ENCODE peak calls at places on chromosomes 6 and 20, in five cellular contexts. Z is CD8-positive, alpha-beta memory T cell; D is SJSA1; W is CD8-positive, alpha-beta T cell; O is fibroblast of lung. G is an unnamed sample.

GRCh38 chr20:15252289-15252688 is 914.9 kb upstream of the FLRT3 start:
- DNase-seq in Z (no peak), O (no peak), W (no peak), D (no peak), G (no peak)

GRCh38 chr20:1741309-1742048 is 83.9 kb upstream of the SIRPG start:
- DNase-seq in O (no peak), W (no peak), D (no peak), Z (no peak), G (no peak)

GRCh38 chr6:53862517-53863457 is 68.0 kb downstream of the LRRC1 start:
- DNase-seq in O (peak), D (no peak), Z (no peak), W (no peak), G (no peak)

GRCh38 chr6:1123976-1124375 is 187.9 kb upstream of the FOXQ1 start:
- DNase-seq in O (no peak), Z (no peak), D (no peak), W (no peak), G (no peak)

GRCh38 chr6:16146527-16146955 is 17.7 kb downstream of the MYLIP start:
- DNase-seq in O (peak), Z (no peak), D (no peak), W (no peak), G (no peak)

GRCh38 chr6:15621203-15622044 is 41.4 kb downstream of the DTNBP1 start:
- DNase-seq in O (no peak), Z (no peak), D (no peak), W (no peak), G (no peak)

GRCh38 chr20:23157741-23158140 is 71.6 kb upstream of the CD93 start:
- DNase-seq in Z (no peak), O (peak), D (no peak), W (no peak), G (no peak)

GRCh38 chr6:97668716-97669115 is 385.7 kb upstream of the MMS22L start:
- DNase-seq in D (no peak), Z (no peak), O (peak), W (no peak), G (no peak)

GRCh38 chr6:9494864-9495263 is 920.0 kb downstream of the TFAP2A start:
- DNase-seq in W (no peak), D (no peak), O (peak), Z (no peak), G (no peak)

GRCh38 chr6:125421853-125422252 is 120.1 kb upstream of the HDDC2 start:
- DNase-seq in D (peak), Z (no peak), W (no peak), O (peak), G (no peak)

GRCh38 chr20:4040283-4041179 is 25.2 kb upstream of the RNF24 start:
- DNase-seq in W (no peak), Z (no peak), O (peak), D (no peak), G (no peak)

GRCh38 chr6:119891206-119891605 is 541.6 kb upstream of the MAN1A1 start:
- DNase-seq in Z (no peak), D (no peak), O (no peak), W (no peak), G (no peak)

GRCh38 chr6:167268683-167269280 is 22.3 kb upstream of the UNC93A start:
- DNase-seq in W (no peak), O (no peak), D (no peak), Z (no peak), G (no peak)

GRCh38 chr6:144149894-144150672 is at the start of gene STX11:
- DNase-seq in Z (peak), D (peak), O (peak), W (peak), G (peak)

GRCh38 chr6:128280960-128281359 is 239.4 kb downstream of the PTPRK start:
- DNase-seq in D (no peak), Z (no peak), O (no peak), W (no peak), G (no peak)

GRCh38 chr6:116969211-116969863 is 92.3 kb downstream of the RFX6 start:
- DNase-seq in D (no peak), O (peak), W (no peak), Z (no peak), G (peak)

GRCh38 chr6:130843575-130844320 is 16.5 kb downstream of the SMLR1 start:
- DNase-seq in D (no peak), Z (no peak), O (peak), W (no peak), G (peak)

GRCh38 chr20:48777005-48777404 is 50.8 kb downstream of the PREX1 start:
- DNase-seq in O (no peak), W (no peak), Z (no peak), D (no peak), G (no peak)

GRCh38 chr6:5762561-5762968 is 244.2 kb downstream of the NRN1 start:
- DNase-seq in Z (no peak), D (no peak), W (no peak), O (no peak), G (no peak)

GRCh38 chr6:14804444-14805210 is 441.2 kb upstream of the JARID2 start:
- DNase-seq in W (no peak), O (peak), Z (no peak), D (peak), G (no peak)

GRCh38 chr6:137728386-137729349 is 138.4 kb upstream of the TNFAIP3 start:
- DNase-seq in W (no peak), O (peak), Z (no peak), D (peak), G (no peak)

GRCh38 chr20:40175296-40175695 is 513.7 kb downstream of the MAFB start:
- DNase-seq in D (no peak), O (no peak), Z (no peak), W (no peak), G (no peak)

GRCh38 chr6:36297511-36297910 is 27.7 kb downstream of the PNPLA1 start:
- DNase-seq in D (no peak), O (no peak), Z (no peak), W (no peak), G (no peak)

GRCh38 chr6:117549606-117550005 is 52.7 kb downstream of the GOPC start:
- DNase-seq in W (no peak), O (peak), D (no peak), Z (peak), G (no peak)

GRCh38 chr6:150898390-150899170 is 33.1 kb downstream of the MTHFD1L start:
- DNase-seq in D (no peak), O (peak), W (no peak), Z (no peak), G (no peak)

GRCh38 chr20:45038747-45039469 is 62.0 kb downstream of the KCNS1 start:
- DNase-seq in Z (no peak), D (no peak), O (no peak), W (no peak), G (no peak)

GRCh38 chr20:45039470-45039811 is 61.5 kb downstream of the KCNS1 start:
- DNase-seq in Z (no peak), D (no peak), O (no peak), W (no peak), G (no peak)

GRCh38 chr20:45042978-45043377 is 57.9 kb downstream of the KCNS1 start:
- DNase-seq in O (no peak), Z (no peak), W (no peak), D (no peak), G (no peak)

GRCh38 chr20:45044084-45044573 is 56.8 kb downstream of the KCNS1 start:
- DNase-seq in W (no peak), Z (peak), D (peak), O (peak), G (peak)

GRCh38 chr20:45041464-45042337 is 59.2 kb downstream of the KCNS1 start:
- DNase-seq in D (no peak), Z (no peak), W (no peak), O (peak), G (peak)
- H3K4me3 ChIP-seq in D (no peak), Z (no peak), W (no peak), O (no peak), G (no peak)

GRCh38 chr6:32975886-32976285 is 7.5 kb downstream of the BRD2 start:
- DNase-seq in Z (no peak), O (no peak), W (no peak), D (no peak), G (no peak)
- H3K4me3 ChIP-seq in Z (no peak), O (peak), W (no peak), D (no peak), G (peak)

DNA sequence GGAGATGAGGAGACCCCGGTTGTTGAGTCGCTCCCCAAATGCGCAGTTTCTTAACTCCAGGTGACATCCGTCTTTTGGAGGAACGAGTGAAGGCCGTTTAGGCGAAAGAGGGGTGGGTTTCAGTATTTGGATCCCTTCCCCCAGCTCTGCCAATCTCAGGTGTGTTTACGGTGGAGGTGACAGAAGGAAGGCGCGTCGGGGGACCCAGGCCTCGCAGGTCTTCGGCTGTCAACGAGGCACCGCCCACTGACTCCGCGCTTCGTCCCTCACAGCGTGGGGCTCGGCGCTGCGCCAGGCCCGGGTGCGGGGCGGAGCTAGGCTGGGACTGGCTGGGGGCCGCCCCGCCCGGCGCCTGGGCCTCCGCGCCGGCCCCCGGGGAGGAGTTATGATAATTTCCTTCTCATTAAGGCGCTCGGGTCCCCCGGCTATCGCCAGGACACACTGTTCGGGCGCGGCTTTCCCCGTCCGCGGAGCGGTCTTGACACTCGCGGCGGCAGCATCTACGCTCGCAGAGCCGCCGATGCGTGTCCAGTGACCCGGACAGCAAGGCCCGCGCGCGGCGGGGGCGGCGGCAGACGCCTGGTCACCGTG is at the start of gene TFAP2C:
- DNase-seq in D (peak), O (peak), W (no peak), Z (no peak), G (no peak)
- H3K4me3 ChIP-seq in D (peak), O (peak), W (no peak), Z (no peak), G (peak)

GRCh38 chr20:17807670-17808069 is 107.9 kb downstream of the BANF2 start:
- DNase-seq in D (no peak), Z (no peak), W (no peak), O (no peak), G (no peak)

GRCh38 chr20:17808357-17808756 is 108.6 kb downstream of the BANF2 start:
- DNase-seq in D (peak), O (peak), Z (no peak), W (no peak), G (no peak)

GRCh38 chr20:17806107-17806506 is 106.3 kb downstream of the BANF2 start:
- DNase-seq in W (no peak), O (no peak), D (no peak), Z (no peak), G (no peak)

GRCh38 chr20:17808782-17809181 is 109.0 kb downstream of the BANF2 start:
- DNase-seq in D (no peak), O (no peak), Z (no peak), W (no peak), G (no peak)

GRCh38 chr20:17806739-17807441 is 107.1 kb downstream of the BANF2 start:
- DNase-seq in W (no peak), O (peak), Z (no peak), D (no peak), G (no peak)
- H3K4me3 ChIP-seq in W (no peak), O (no peak), Z (no peak), D (no peak), G (no peak)

DNA sequence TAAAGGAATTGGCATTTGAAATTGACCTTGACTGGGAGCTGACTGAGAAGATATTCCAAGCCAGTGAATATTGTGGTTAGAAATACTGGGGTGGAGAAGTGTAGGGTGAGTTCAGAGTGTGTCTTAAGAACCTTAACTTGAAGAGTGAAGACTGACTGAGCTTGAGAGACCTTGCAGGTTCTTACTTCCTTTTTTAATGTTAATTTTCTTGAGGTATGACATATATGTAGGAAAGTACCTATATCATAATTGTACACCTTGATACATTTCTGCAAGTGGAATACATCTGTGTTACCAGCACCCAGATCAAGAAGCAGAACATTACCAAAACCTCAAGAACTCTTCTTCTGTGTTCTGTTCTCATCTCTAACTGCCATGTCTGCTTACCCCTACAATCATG is 11.0 kb downstream of the DHX35 start:
- DNase-seq in Z (no peak), W (no peak), O (no peak), D (no peak), G (no peak)
- H3K4me3 ChIP-seq in Z (no peak), W (no peak), O (no peak), D (no peak), G (no peak)

GRCh38 chr6:31546962-31547726 is at the start of gene NFKBIL1:
- DNase-seq in W (peak), D (peak), Z (peak), O (peak), G (peak)

GRCh38 chr6:31546339-31546961 is at the start of gene ATP6V1G2:
- DNase-seq in D (peak), W (peak), Z (peak), O (peak), G (peak)

GRCh38 chr6:31548423-31548873 is 1.0 kb downstream of the NFKBIL1 start:
- DNase-seq in W (no peak), D (no peak), O (no peak), Z (no peak), G (no peak)

GRCh38 chr6:31545291-31545690 is 1.1 kb downstream of the ATP6V1G2 start:
- DNase-seq in W (no peak), D (no peak), Z (no peak), O (no peak), G (no peak)

GRCh38 chr6:31547727-31548422 is 467 bp downstream of the NFKBIL1 start:
- DNase-seq in D (no peak), Z (no peak), W (no peak), O (no peak), G (no peak)
- H3K4me3 ChIP-seq in D (peak), Z (peak), W (no peak), O (peak), G (peak)

GRCh38 chr20:53580376-53581111 is 13.1 kb downstream of the ZNF217 start:
- DNase-seq in D (no peak), O (no peak), Z (no peak), W (no peak), G (no peak)

GRCh38 chr20:53581444-53582311 is 12.0 kb downstream of the ZNF217 start:
- DNase-seq in W (no peak), O (no peak), Z (no peak), D (no peak), G (no peak)

GRCh38 chr20:53579581-53580375 is 13.9 kb downstream of the ZNF217 start:
- DNase-seq in D (no peak), Z (no peak), O (peak), W (no peak), G (no peak)

GRCh38 chr20:53579266-53579580 is 14.4 kb downstream of the ZNF217 start:
- DNase-seq in O (no peak), Z (no peak), W (no peak), D (no peak), G (no peak)

DNA sequence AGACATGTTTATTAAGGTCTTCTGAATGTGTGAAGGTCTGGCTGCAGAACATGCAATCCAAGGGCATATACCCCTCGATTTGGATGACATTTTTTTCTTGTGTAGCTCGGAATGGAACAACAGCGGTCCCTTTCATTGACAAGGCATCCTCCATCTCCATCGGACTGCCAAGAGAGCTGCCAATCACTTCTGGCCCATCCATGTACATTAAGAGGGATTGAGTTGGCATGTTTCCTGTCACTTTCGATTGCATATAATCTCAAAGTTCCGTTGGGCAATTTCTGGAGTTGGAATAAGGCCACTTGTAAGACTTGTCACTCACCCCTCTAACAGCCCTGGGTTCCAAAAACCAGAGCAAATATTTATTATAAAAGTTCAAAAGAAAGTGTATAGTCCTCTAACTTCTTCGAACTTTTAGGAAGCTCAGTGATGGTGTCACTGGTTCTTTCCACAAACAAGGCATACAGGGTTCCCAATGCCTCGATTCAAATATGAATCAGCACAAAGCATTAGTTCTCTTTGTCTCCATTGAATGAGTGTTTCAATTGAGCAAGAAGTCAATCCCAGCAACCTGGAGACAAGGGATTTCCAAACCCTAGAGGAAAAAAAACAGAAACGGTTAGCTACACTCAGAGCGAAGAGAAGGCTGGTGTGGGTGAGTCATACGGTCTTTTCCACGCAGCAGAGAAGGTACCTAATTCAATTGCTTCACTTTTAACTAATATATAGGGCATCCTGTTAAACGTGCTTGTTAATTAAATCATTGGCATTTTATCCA is 10.9 kb downstream of the ZNF217 start:
- DNase-seq in D (no peak), W (no peak), Z (peak), O (peak), G (no peak)
- H3K4me3 ChIP-seq in D (no peak), W (peak), Z (peak), O (no peak), G (peak)

DNA sequence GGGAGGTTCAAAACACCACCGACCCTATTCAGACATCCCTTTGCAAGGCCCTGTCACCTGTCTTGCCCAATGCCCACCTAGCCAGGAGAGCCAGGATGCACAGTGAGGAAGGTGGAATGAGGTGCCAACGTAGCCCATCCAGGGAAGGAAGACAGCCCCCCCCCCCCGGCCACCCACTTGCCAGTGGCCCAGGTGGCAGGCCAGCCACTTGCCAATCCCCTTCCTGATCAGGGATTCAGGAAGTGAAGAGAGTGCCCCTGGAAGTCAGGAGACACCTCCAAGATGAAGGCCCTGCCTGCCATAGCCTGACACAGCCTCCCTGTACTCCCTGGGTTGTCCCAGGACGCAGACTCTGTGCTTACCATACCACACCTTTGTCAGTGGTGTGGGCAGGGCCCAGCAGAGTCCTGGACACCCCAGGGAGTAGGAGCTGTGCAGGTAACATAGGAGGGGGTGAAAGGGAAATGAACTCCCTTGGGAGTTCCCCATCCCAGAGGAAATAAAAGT is 54.7 kb downstream of the MRPL14 start:
- DNase-seq in Z (no peak), W (no peak), D (no peak), O (no peak), G (no peak)
- H3K4me3 ChIP-seq in Z (peak), W (peak), D (peak), O (peak), G (peak)

G was measured in Panc1.